ENCODE peak calls at places on chromosome 5, in nine cellular contexts. M is T-helper 17 cell; W is AML-193; G is NCI-H524; C is A549; S is NCI-H460; N is HTR-8/SVneo; J is HFFc6; X is stimulated activated CD4-positive, alpha-beta T cell treated with anti-CD3 and anti-CD28 coated beads, Interleukin-15, amount 100 ng/mL, for 24 hours. K is an unnamed sample.

GRCh38 chr5:68074048-68074632 is 141.4 kb upstream of the PIK3R1 start:
- DNase-seq in M (no peak), W (no peak), G (no peak), C (no peak), S (no peak), N (no peak), J (no peak), X (no peak), K (no peak)

GRCh38 chr5:107666051-107666655 is 4.6 kb downstream of the EFNA5 start:
- DNase-seq in M (no peak), W (no peak), G (no peak), C (no peak), S (no peak), N (no peak), J (no peak), X (no peak), K (no peak)

GRCh38 chr5:5116953-5117352 is 23.2 kb upstream of the ADAMTS16 start:
- DNase-seq in M (no peak), W (no peak), G (no peak), C (no peak), S (no peak), N (no peak), J (no peak), X (no peak), K (no peak)

GRCh38 chr5:15203376-15203775 is 296.6 kb upstream of the FBXL7 start:
- DNase-seq in M (no peak), W (no peak), G (no peak), C (no peak), S (no peak), N (no peak), J (no peak), X (no peak), K (no peak)

GRCh38 chr5:96067902-96068614 is 106.4 kb upstream of the ELL2 start:
- DNase-seq in M (no peak), W (peak), G (no peak), C (peak), S (peak), N (peak), J (peak), X (peak), K (no peak)

GRCh38 chr5:103620851-103621547 is 58.4 kb upstream of the NUDT12 start:
- DNase-seq in M (no peak), W (no peak), G (no peak), C (no peak), S (no peak), N (no peak), J (no peak), X (no peak), K (no peak)

GRCh38 chr5:67648201-67648671 is 451.6 kb upstream of the CD180 start:
- DNase-seq in M (no peak), W (no peak), G (no peak), C (no peak), S (no peak), N (no peak), J (peak), X (no peak), K (no peak)

GRCh38 chr5:172530835-172531703 is 76.7 kb upstream of the SH3PXD2B start:
- DNase-seq in M (no peak), W (no peak), G (no peak), C (no peak), S (no peak), N (no peak), J (no peak), X (no peak), K (no peak)

GRCh38 chr5:68054625-68055024 is 160.9 kb upstream of the PIK3R1 start:
- DNase-seq in M (no peak), W (no peak), G (peak), C (no peak), S (no peak), N (no peak), J (no peak), X (no peak), K (no peak)

GRCh38 chr5:154092356-154092755 is 53.6 kb downstream of the MFAP3 start:
- DNase-seq in M (no peak), W (no peak), G (no peak), C (peak), S (peak), N (peak), J (peak), X (no peak), K (no peak)

GRCh38 chr5:35058395-35058794 is 10.6 kb upstream of the AGXT2 start:
- DNase-seq in M (no peak), W (no peak), G (peak), C (no peak), S (no peak), N (no peak), J (no peak), X (no peak), K (no peak)

GRCh38 chr5:141630570-141631140 is 6.0 kb downstream of the HDAC3 start:
- DNase-seq in M (no peak), W (no peak), G (no peak), C (no peak), S (no peak), N (no peak), J (no peak), X (no peak), K (no peak)